ENCODE peak calls at places on chromosome 10, in eight cellular contexts. E, N, Z, S, Q, A, X and W are unnamed samples.

GRCh38 chr10:30738416-30738815 is 108.9 kb upstream of the LYZL2 start:
- DNase-seq in S (no peak), A (no peak), Z (no peak), X (no peak), E (no peak), Q (no peak), N (no peak), W (no peak)

GRCh38 chr10:104559935-104560334 is 81.2 kb upstream of the SORCS3 start:
- DNase-seq in Z (no peak), S (no peak), E (no peak), Q (no peak), A (peak), X (no peak), N (no peak), W (no peak)

GRCh38 chr10:68330852-68331454 is 911 bp upstream of the HNRNPH3 start:
- DNase-seq in Q (peak), Z (no peak), X (no peak), S (no peak), E (peak), A (peak), N (peak), W (no peak)

GRCh38 chr10:55852850-55853249 is 508.2 kb downstream of the ZWINT start:
- DNase-seq in N (no peak), S (no peak), E (no peak), X (no peak), Q (no peak), A (no peak), Z (no peak), W (no peak)

GRCh38 chr10:29681700-29682444 is 47.1 kb upstream of the SVIL start:
- DNase-seq in A (no peak), X (no peak), E (no peak), Z (no peak), S (peak), N (peak), Q (no peak), W (no peak)

GRCh38 chr10:29774475-29774874 is 139.7 kb upstream of the SVIL start:
- DNase-seq in N (no peak), Q (no peak), X (no peak), E (no peak), Z (no peak), S (no peak), A (no peak), W (no peak)

GRCh38 chr10:87608756-87609155 is 50.9 kb upstream of the PAPSS2 start:
- DNase-seq in A (no peak), Q (no peak), Z (no peak), N (no peak), E (no peak), X (no peak), S (no peak), W (peak)

GRCh38 chr10:118595064-118595420 is 406 bp downstream of the PRLHR start:
- DNase-seq in Z (no peak), E (no peak), N (no peak), A (no peak), S (no peak), Q (no peak), X (no peak), W (no peak)

GRCh38 chr10:97538401-97538800 is 34.2 kb upstream of the ANKRD2 start:
- DNase-seq in Z (no peak), N (no peak), Q (peak), E (peak), A (peak), X (no peak), S (no peak), W (no peak)

GRCh38 chr10:73076361-73077183 is 20.1 kb downstream of the P4HA1 start:
- DNase-seq in X (peak), E (no peak), S (no peak), Q (peak), N (no peak), Z (no peak), A (peak), W (peak)

GRCh38 chr10:69885379-69886156 is 83.9 kb downstream of the COL13A1 start:
- DNase-seq in Z (no peak), N (no peak), Q (peak), E (no peak), A (no peak), S (no peak), X (no peak), W (no peak)

GRCh38 chr10:44925224-44925623 is 14.1 kb downstream of the TMEM72 start:
- DNase-seq in Q (peak), S (no peak), X (no peak), E (peak), N (no peak), Z (no peak), A (no peak), W (no peak)

GRCh38 chr10:132193907-132194552 is 7.3 kb downstream of the DPYSL4 start:
- DNase-seq in N (no peak), Q (no peak), Z (no peak), S (peak), E (no peak), X (no peak), A (no peak), W (no peak)

GRCh38 chr10:42987575-42987974 is 89.3 kb upstream of the RET start:
- DNase-seq in Z (no peak), S (peak), N (no peak), A (no peak), E (no peak), Q (no peak), X (no peak), W (no peak)

GRCh38 chr10:102588875-102589274 is 55.4 kb upstream of the TRIM8 start:
- DNase-seq in E (no peak), S (no peak), A (no peak), Z (no peak), Q (no peak), X (no peak), N (no peak), W (no peak)

GRCh38 chr10:31352436-31353226 is 33.6 kb downstream of the ZEB1 start:
- DNase-seq in Q (no peak), S (no peak), A (no peak), N (no peak), X (no peak), Z (no peak), E (no peak), W (no peak)

GRCh38 chr10:59322131-59322530 is 40.2 kb downstream of the FAM13C start:
- DNase-seq in E (no peak), Q (no peak), S (no peak), X (no peak), Z (no peak), A (no peak), N (no peak), W (no peak)

GRCh38 chr10:59325116-59325515 is 37.2 kb downstream of the FAM13C start:
- DNase-seq in E (no peak), Z (no peak), Q (no peak), X (no peak), A (no peak), S (no peak), N (no peak), W (no peak)

GRCh38 chr10:59323831-59324401 is 38.4 kb downstream of the FAM13C start:
- DNase-seq in E (no peak), S (no peak), A (no peak), N (no peak), Q (no peak), Z (no peak), X (no peak), W (no peak)

GRCh38 chr10:59324597-59324996 is 37.8 kb downstream of the FAM13C start:
- DNase-seq in A (no peak), E (no peak), N (no peak), Q (peak), Z (no peak), X (no peak), S (no peak), W (no peak)

DNA sequence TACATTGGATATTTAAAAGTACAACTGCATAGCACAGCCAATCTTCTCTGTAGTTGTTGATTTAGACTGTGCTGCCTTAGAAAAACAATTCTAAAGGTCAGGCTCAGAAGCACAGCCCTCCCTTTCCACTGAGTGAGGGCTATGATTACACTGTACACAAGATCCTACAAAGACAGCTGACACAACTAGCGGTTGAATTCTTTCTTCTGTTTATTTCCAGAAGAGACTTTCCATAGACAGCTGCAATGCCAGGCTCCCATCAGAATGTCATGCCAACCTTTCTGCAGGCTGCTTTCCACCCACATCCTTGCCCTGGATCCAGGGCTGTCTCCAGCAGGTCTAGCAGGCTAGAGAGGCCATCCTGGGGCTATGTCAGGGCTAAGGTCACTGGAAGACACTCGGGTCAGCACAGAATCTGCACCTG is 39.3 kb downstream of the FAM13C start:
- DNase-seq in N (no peak), Q (peak), X (no peak), S (no peak), Z (no peak), A (no peak), E (no peak), W (no peak)
- H3K4me3 ChIP-seq in N (no peak), Q (no peak), X (no peak), S (no peak), Z (no peak), A (no peak), E (no peak), W (no peak)

GRCh38 chr10:90504172-90504571 is 353.7 kb downstream of the HTR7 start:
- DNase-seq in E (no peak), A (no peak), Z (no peak), N (no peak), S (no peak), X (no peak), Q (no peak), W (no peak)
- TF ChIP-seq CTCF in E (no peak), A (no peak), Z (no peak), N (no peak), S (no peak), X (no peak), Q (no peak), W (no peak)

DNA sequence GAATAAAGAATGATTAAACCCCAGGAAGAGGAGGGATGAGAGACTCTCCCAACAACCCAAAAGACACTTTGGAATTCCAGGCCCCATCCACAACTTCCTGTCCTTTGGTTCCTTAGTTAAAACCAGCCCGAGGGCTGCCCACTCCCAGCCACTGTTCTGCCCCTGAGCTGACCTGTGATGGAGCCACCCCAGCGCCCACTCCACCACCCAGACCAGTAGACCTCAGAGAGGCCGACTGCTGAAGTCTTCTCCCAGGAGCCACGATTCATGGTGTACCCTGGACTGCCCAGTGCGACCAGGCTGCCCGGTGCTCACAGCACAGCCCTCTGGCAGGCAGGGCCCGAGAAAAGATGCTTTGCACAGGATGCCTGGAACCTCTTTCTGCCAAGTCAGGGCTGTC is 6.7 kb downstream of the VSTM4 start:
- DNase-seq in X (no peak), S (no peak), A (no peak), N (no peak), Q (no peak), Z (no peak), E (no peak), W (no peak)
- H3K4me3 ChIP-seq in X (no peak), S (no peak), A (no peak), N (no peak), Q (no peak), Z (no peak), E (no peak), W (no peak)

GRCh38 chr10:129509155-129509554 is 42.1 kb downstream of the MGMT start:
- DNase-seq in S (no peak), X (no peak), E (no peak), Q (no peak), Z (no peak), A (no peak), N (no peak), W (no peak)

GRCh38 chr10:129511086-129511485 is 44.0 kb downstream of the MGMT start:
- DNase-seq in E (no peak), A (no peak), X (no peak), N (no peak), Q (no peak), S (no peak), Z (no peak), W (no peak)

GRCh38 chr10:129513312-129513711 is 46.3 kb downstream of the MGMT start:
- DNase-seq in X (no peak), Z (no peak), Q (no peak), N (peak), E (no peak), S (no peak), A (no peak), W (no peak)

GRCh38 chr10:129509835-129510234 is 42.8 kb downstream of the MGMT start:
- DNase-seq in X (no peak), S (no peak), N (no peak), Z (no peak), A (no peak), E (no peak), Q (no peak), W (no peak)

GRCh38 chr10:129511758-129512157 is 44.7 kb downstream of the MGMT start:
- DNase-seq in A (no peak), S (no peak), N (no peak), Z (no peak), X (no peak), E (no peak), Q (no peak), W (no peak)
- TF ChIP-seq CTCF in A (no peak), S (no peak), N (no peak), Z (no peak), X (no peak), E (no peak), Q (no peak), W (no peak)

GRCh38 chr10:21494221-21495001 is 31.1 kb downstream of the SKIDA1 start:
- DNase-seq in Q (no peak), N (no peak), Z (no peak), A (no peak), X (no peak), E (peak), S (peak), W (no peak)
- H3K4me3 ChIP-seq in Q (peak), N (peak), Z (peak), A (peak), X (peak), E (peak), S (peak), W (peak)

GRCh38 chr10:13051126-13051694 is 48.8 kb upstream of the OPTN start:
- DNase-seq in S (no peak), A (no peak), Q (no peak), N (no peak), X (no peak), Z (no peak), E (no peak), W (no peak)

GRCh38 chr10:13054844-13055243 is 45.1 kb upstream of the OPTN start:
- DNase-seq in X (no peak), A (no peak), S (no peak), N (no peak), E (no peak), Q (no peak), Z (no peak), W (no peak)

GRCh38 chr10:13053794-13054462 is 46.0 kb upstream of the OPTN start:
- DNase-seq in Q (no peak), N (no peak), S (no peak), A (no peak), E (no peak), X (no peak), Z (no peak), W (no peak)

DNA sequence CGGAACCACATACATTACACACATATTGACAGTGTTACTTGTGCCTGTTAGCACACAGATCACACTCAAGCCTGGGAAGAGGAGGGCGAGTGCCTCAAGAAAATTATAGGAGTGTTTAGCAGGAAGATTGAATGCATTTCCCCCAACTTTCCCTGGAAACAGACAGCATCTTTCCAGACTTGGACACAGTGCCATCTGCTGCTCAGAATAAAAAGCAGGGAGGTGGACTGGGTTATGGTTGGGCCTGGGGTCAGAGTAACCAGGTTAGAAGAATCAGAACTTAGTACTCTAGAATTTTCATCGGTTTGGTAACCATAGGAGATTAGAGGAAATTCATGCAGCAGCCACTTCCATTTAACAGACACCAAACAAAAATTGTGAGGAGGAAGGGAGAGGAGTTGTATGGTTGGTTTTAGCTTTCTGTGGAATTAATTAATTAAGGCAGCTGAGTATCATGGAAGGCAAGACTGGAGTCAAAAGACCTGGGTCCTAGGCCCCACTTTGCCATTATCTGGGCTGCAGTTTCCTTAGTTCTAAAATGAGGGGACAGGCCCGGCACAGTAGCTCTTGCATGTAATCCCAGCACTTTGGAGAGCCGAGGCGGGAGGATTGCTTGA is 43.4 kb upstream of the OPTN start:
- DNase-seq in N (no peak), Q (peak), A (peak), X (no peak), S (no peak), Z (no peak), E (peak), W (no peak)
- TF ChIP-seq CTCF in N (peak), Q (peak), A (peak), X (peak), S (peak), Z (peak), E (peak), W (peak)

GRCh38 chr10:71382028-71382427 is 14.7 kb upstream of the CDH23 start:
- DNase-seq in A (no peak), S (no peak), X (no peak), E (no peak), Z (no peak), N (no peak), Q (no peak), W (no peak)

GRCh38 chr10:71380841-71381240 is 15.9 kb upstream of the CDH23 start:
- DNase-seq in N (no peak), A (no peak), E (no peak), X (no peak), Q (no peak), Z (no peak), S (no peak), W (no peak)

GRCh38 chr10:71381611-71382010 is 15.1 kb upstream of the CDH23 start:
- DNase-seq in A (no peak), E (no peak), X (no peak), Z (no peak), Q (no peak), N (no peak), S (no peak), W (no peak)

GRCh38 chr10:71378341-71379117 is 18.2 kb upstream of the CDH23 start:
- DNase-seq in E (no peak), X (no peak), Q (no peak), S (no peak), A (no peak), Z (no peak), N (no peak), W (no peak)

GRCh38 chr10:71379118-71379781 is 17.5 kb upstream of the CDH23 start:
- DNase-seq in X (no peak), S (no peak), Q (no peak), E (no peak), N (no peak), A (no peak), Z (no peak), W (no peak)
- H3K4me3 ChIP-seq in X (no peak), S (no peak), Q (no peak), E (no peak), N (no peak), A (no peak), Z (no peak), W (no peak)

GRCh38 chr10:50794490-50794889 is 54.8 kb downstream of the ASAH2B start:
- DNase-seq in Z (no peak), E (no peak), A (peak), N (no peak), X (no peak), S (no peak), Q (no peak), W (no peak)

DNA sequence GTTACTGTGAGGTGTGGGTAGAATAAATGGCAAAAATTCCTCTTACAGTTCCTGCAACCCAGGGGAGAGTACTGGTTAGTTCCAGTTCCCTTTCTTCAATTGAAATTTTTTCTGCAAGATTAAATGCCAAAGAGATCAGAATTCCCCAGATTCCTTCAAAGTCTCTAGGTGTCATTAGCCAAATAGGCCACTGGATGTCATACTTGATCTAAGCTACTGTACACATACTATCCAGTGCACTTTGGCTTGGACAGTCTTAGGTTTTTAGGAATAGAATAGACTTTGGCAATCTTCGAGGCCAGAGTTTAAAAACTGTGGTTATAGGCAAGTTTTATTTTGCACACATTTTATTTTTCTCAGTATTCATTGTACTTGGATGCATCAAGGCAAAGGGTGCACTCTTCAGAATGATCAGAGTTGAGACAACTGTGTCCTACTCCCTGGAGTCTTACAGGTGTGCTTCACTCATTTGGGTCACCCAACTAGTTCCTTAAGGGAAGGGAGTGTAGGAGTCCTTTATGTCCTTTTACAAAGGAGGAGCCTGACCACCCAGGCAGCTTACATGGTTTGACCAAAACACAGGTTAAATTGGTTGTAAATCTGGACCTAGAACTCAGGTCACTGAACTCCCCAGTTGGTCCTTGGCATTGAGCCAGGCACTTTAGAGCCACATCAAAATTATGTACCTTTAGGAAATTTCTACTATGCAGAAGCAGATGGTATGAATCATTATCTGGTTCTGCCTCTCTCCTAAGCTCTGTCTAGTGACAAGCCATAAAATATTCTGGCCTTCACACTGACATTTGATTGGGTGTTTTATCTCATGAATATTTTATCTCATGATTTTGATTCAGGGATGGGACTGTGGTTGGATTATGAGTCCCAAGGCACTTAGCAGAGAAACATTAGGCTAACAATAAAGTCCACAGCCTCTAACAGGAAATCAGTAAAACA is 49.5 kb downstream of the ASAH2B start:
- DNase-seq in N (no peak), S (no peak), Z (peak), X (no peak), A (peak), E (peak), Q (peak), W (peak)
- TF ChIP-seq CTCF in N (peak), S (peak), Z (peak), X (peak), A (peak), E (peak), Q (peak), W (peak)

GRCh38 chr10:18217577-18217976 is 77.4 kb downstream of the CACNB2 start:
- DNase-seq in X (no peak), Q (no peak), E (no peak), S (no peak), N (no peak), Z (no peak), A (no peak), W (no peak)

GRCh38 chr10:18219096-18219495 is 78.9 kb downstream of the CACNB2 start:
- DNase-seq in A (peak), Q (no peak), X (no peak), S (no peak), E (no peak), N (no peak), Z (no peak), W (no peak)

GRCh38 chr10:18214692-18215563 is 74.7 kb downstream of the CACNB2 start:
- DNase-seq in X (peak), Z (no peak), E (peak), A (peak), S (no peak), Q (peak), N (no peak), W (peak)

GRCh38 chr10:18211862-18212261 is 71.6 kb downstream of the CACNB2 start:
- DNase-seq in X (no peak), E (no peak), Q (no peak), Z (no peak), A (no peak), N (no peak), S (no peak), W (no peak)

GRCh38 chr10:18216482-18216881 is 76.3 kb downstream of the CACNB2 start:
- DNase-seq in S (no peak), Z (no peak), N (no peak), E (peak), X (no peak), A (peak), Q (peak), W (peak)
- H3K4me3 ChIP-seq in S (no peak), Z (no peak), N (no peak), E (no peak), X (no peak), A (no peak), Q (no peak), W (no peak)

GRCh38 chr10:239109-239508 is 103.9 kb downstream of the ZMYND11 start:
- DNase-seq in A (peak), X (no peak), Q (peak), S (no peak), Z (no peak), N (no peak), E (peak), W (peak)
- TF ChIP-seq CTCF in A (no peak), X (no peak), Q (no peak), S (no peak), Z (no peak), N (no peak), E (peak), W (peak)